ENCODE peak calls at places on chromosome 14, in four cellular contexts. X is HepG2, L is A549, J is GM12878. G is an unnamed sample.

GRCh38 chr14:91406451-91406850 is 11.2 kb downstream of the CCDC88C start:
- DNase-seq in J (no peak), L (no peak), X (no peak), G (no peak)

GRCh38 chr14:90664911-90665695 is 151.1 kb downstream of the TTC7B start:
- DNase-seq in X (no peak), L (no peak), J (no peak), G (no peak)

GRCh38 chr14:24146622-24146977 is 190 bp upstream of the PSME2 start:
- DNase-seq in L (peak; percentile 98), X (peak; percentile 100), J (peak; percentile 93), G (peak; percentile 88)

GRCh38 chr14:74216671-74217070 is 22.6 kb upstream of the VSX2 start:
- DNase-seq in L (no peak), X (no peak), J (no peak), G (no peak)

GRCh38 chr14:90060312-90060964 is 1.4 kb upstream of the KCNK13 start:
- DNase-seq in J (no peak), L (peak; percentile 48), X (peak; percentile 34), G (peak; percentile 63)

GRCh38 chr14:35949933-35950332 is 123.8 kb downstream of the BRMS1L start:
- DNase-seq in L (no peak), X (peak; percentile 32), J (no peak), G (no peak)

GRCh38 chr14:34324363-34324795 is 137.7 kb downstream of the SPTSSA start:
- DNase-seq in J (no peak), L (peak; percentile 40), X (peak; percentile 71), G (peak; percentile 30)

GRCh38 chr14:76304536-76305473 is 71.1 kb upstream of the ESRRB start:
- DNase-seq in L (no peak), X (no peak), J (no peak), G (no peak)

GRCh38 chr14:46063872-46064271 is 587.7 kb downstream of the RPL10L start:
- DNase-seq in L (no peak), X (no peak), J (no peak), G (no peak)

GRCh38 chr14:36556811-36557433 is 25.5 kb downstream of the NKX2-8 start:
- DNase-seq in X (peak; percentile 45), L (peak; percentile 50), J (no peak), G (peak; percentile 23)

GRCh38 chr14:44895716-44896115 is 66.0 kb downstream of the KLHL28 start:
- DNase-seq in J (no peak), X (no peak), L (no peak), G (no peak)

DNA sequence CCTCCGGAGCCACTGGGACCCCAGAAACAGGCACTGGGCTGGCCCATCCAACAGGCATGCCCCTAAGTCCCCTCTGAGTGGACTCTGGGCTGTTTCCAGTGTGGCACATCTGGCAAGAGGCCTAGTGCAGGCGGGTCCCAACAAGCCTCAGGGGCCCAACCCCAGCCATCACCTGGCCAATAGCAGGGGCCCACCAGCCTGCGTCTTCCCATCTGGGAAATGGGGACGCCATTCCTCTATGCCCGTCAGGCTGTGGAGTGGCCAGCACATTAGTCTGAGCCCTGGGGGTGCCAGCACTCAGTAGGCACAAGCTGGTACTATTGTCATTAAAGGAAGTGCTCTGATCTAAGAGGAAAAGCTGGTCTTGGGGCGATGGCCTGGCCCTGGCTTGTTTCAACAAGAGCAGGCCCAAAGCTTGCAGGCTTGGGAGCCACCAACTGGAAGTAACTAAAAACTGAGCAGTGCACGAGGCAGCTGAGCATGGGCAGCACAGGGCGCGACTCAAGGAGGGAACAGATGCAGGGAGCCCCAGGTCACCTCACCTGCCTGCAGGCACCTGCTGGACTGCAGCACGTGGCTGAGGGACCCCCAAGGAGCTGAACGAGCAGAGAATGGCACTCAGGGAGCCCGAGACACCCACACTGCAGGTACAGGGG is 8.4 kb downstream of the DEGS2 start:
- DNase-seq in J (no peak), L (no peak), X (no peak), G (no peak)
- TF ChIP-seq HDAC2 in J (no peak), L (no peak), X (no peak), G (no peak)

GRCh38 chr14:64937821-64938193 is 4.7 kb downstream of the GPX2 start:
- DNase-seq in L (peak; percentile 29), J (no peak), X (peak; percentile 63), G (peak; percentile 10)
- TF ChIP-seq HDAC2 in L (no peak), J (no peak), X (no peak), G (no peak)

DNA sequence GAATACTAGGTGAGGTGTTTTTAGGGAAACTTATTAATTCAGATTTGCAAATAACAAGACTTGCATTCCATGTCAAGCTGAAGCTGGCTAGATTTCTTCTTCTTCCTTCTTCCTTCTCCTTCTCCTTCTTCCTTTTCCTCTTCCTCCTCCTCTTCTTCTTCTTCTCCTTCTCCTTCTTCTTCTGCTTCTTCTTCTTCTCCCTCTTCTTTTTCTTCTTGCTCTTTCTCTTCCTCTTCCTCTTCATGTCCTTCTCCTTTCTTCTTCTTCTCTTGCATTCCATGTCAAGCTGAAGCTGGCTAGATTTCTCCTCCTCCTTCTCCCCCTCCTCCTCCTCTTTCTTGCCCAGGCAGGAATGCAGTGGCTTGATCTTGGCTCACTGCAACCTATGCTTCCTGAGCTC is 297.8 kb downstream of the PRKD1 start:
- DNase-seq in L (no peak), X (no peak), J (no peak), G (no peak)
- TF ChIP-seq HDAC2 in L (no peak), X (no peak), J (no peak), G (no peak)

GRCh38 chr14:31258427-31259039 is 50.9 kb upstream of the HECTD1 start:
- DNase-seq in X (no peak), L (no peak), J (no peak), G (no peak)

GRCh38 chr14:31263485-31264133 is 56.0 kb upstream of the HECTD1 start:
- DNase-seq in J (no peak), X (peak; percentile 91), L (peak; percentile 57), G (no peak)

GRCh38 chr14:31261523-31261858 is 53.9 kb upstream of the HECTD1 start:
- DNase-seq in X (no peak), L (no peak), J (no peak), G (no peak)

GRCh38 chr14:31265701-31266398 is 58.3 kb upstream of the HECTD1 start:
- DNase-seq in L (no peak), J (no peak), X (peak; percentile 89), G (peak; percentile 19)

DNA sequence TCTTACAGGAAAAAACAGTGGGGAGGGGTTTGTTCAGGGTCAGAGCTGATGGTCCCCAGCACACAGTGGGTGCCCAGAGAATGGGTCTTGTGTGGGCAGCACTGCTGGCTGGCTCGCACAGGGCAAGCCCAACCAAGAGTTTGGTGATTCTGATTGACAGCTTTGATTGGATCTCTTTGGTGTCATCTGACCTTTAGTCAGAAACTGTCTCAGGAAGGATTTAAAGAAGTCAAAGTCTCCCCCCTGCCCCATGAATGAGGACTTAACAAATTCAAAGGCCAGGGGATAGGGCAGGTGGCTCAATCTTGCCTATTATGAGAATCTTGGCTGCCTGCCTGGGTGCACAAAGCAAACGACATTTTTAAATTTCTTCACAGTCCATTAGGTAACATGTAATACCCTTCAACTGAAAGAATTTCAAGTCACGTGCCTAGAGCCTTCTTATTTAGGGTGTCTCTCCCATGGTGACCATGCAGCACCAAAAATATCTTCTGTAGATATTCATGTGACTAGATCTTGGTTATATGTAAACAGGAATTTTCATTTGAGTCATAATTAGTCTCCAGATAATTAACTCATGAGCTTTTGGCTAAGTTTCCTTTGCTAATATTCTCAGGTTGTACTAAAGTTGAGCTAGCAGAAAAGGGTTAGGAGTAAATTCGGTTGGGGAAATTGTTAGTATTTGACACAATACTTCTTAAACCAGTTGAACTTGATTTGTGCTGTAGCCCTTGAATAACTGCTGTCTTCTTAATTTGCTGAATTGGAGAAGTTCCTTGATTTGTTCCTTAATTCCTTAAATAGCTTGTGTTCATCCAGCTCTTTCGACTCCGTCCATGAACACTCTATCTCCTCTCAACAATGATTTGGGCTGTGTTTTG is 54.5 kb upstream of the HECTD1 start:
- DNase-seq in L (no peak), J (peak; percentile 37), X (peak; percentile 100), G (no peak)
- TF ChIP-seq HDAC2 in L (no peak), J (no peak), X (peak; percentile 96), G (no peak)

GRCh38 chr14:104184911-104185499 is 46.6 kb downstream of the KIF26A start:
- DNase-seq in X (no peak), J (no peak), L (no peak), G (no peak)
- TF ChIP-seq HDAC2 in X (no peak), J (no peak), L (no peak), G (no peak)

G was measured in K562.